ENCODE peak calls at places on chromosomes 7 and 10, in six cellular contexts. V, I, T, W, H and C are unnamed samples.

GRCh38 chr7:81887098-81887497 is 117.3 kb upstream of the HGF start:
- DNase-seq in W (no peak), V (no peak), I (no peak), H (no peak), T (no peak), C (no peak)

GRCh38 chr7:135950429-135950828 is 26.7 kb downstream of the MTPN start:
- DNase-seq in V (no peak), W (no peak), I (no peak), H (no peak), T (no peak), C (no peak)

GRCh38 chr7:22725585-22725984 is 1.4 kb upstream of the IL6 start:
- DNase-seq in V (no peak), T (no peak), H (no peak), I (no peak), W (no peak), C (no peak)

GRCh38 chr7:77200542-77200941 is 923 bp upstream of the FGL2 start:
- DNase-seq in W (no peak), T (no peak), I (no peak), H (no peak), V (no peak), C (no peak)

GRCh38 chr10:62250594-62251198 is 17.9 kb downstream of the RTKN2 start:
- DNase-seq in H (no peak), I (no peak), V (peak), T (no peak), W (no peak), C (no peak)

GRCh38 chr10:22714524-22715289 is at the start of gene PIP4K2A:
- DNase-seq in T (peak), W (peak), V (peak), I (peak), H (peak), C (peak)

GRCh38 chr10:110357252-110357780 is 52.6 kb upstream of the SMNDC1 start:
- DNase-seq in T (peak), H (no peak), I (no peak), V (peak), W (peak), C (no peak)

GRCh38 chr10:71059059-71059818 is 153.1 kb upstream of the UNC5B start:
- DNase-seq in W (no peak), H (peak), V (no peak), T (no peak), I (no peak), C (no peak)

GRCh38 chr7:132059141-132059540 is 502.7 kb upstream of the PODXL start:
- DNase-seq in W (no peak), H (no peak), T (no peak), I (no peak), V (peak), C (no peak)

GRCh38 chr10:22243321-22243720 is 25.5 kb upstream of the EBLN1 start:
- DNase-seq in W (no peak), I (no peak), V (no peak), H (no peak), T (no peak), C (no peak)

GRCh38 chr7:19442016-19442785 is 266.6 kb downstream of the POLR1F start:
- DNase-seq in W (no peak), H (no peak), V (peak), I (no peak), T (no peak), C (no peak)

GRCh38 chr7:147605326-147605725 is 985.2 kb upstream of the C7orf33 start:
- DNase-seq in T (no peak), H (no peak), I (no peak), W (no peak), V (no peak), C (no peak)

GRCh38 chr7:42739591-42739990 is 172.3 kb downstream of the C7orf25 start:
- DNase-seq in T (no peak), V (no peak), H (peak), W (peak), I (no peak), C (no peak)

GRCh38 chr7:29564455-29565185 is 985 bp downstream of the PRR15 start:
- DNase-seq in W (no peak), V (peak), T (no peak), H (peak), I (peak), C (no peak)

GRCh38 chr7:112159346-112159745 is 46.9 kb downstream of the DOCK4 start:
- DNase-seq in W (no peak), V (no peak), I (no peak), T (no peak), H (no peak), C (no peak)

GRCh38 chr7:111362660-111363059 is 199.6 kb downstream of the IMMP2L start:
- DNase-seq in T (no peak), I (no peak), W (no peak), H (no peak), V (peak), C (no peak)

GRCh38 chr7:1060315-1061080 is 16.2 kb downstream of the GPR146 start:
- DNase-seq in T (no peak), H (peak), W (no peak), I (peak), V (no peak), C (no peak)
- H3K4me3 ChIP-seq in T (no peak), H (no peak), W (no peak), I (no peak), V (no peak), C (no peak)

DNA sequence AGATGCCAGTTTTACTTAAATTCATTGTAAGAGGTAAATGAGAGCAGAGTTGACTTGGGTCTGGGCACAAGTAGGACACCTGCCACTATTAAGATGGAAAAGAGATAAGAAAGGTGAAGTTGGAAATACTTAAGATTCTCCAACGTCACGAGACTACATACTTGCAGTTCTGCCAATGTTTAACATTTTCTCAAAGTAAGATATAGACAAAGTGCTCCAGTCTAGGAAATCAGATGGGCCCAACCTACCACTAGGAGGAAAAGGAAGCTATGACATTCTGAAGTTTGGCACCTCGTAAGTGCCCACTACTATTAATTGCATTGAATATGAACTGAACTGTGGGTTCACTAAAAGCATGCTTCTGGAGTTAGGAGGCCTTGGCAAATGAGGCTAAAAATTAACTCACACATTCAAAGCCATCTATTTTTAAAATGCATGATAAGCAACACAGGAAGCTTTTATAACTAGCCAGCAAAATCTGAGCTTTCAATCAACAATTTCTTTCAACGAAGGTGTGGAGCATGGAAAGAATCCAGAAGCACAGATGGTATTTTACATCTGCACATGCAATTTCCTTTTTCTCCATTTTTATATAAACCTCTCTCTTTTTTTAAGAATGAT is 149.7 kb downstream of the LRRTM3 start:
- DNase-seq in I (no peak), H (no peak), W (no peak), V (no peak), T (no peak), C (no peak)
- H3K27ac ChIP-seq in I (peak), H (peak), W (peak), V (no peak), T (no peak), C (no peak)

DNA sequence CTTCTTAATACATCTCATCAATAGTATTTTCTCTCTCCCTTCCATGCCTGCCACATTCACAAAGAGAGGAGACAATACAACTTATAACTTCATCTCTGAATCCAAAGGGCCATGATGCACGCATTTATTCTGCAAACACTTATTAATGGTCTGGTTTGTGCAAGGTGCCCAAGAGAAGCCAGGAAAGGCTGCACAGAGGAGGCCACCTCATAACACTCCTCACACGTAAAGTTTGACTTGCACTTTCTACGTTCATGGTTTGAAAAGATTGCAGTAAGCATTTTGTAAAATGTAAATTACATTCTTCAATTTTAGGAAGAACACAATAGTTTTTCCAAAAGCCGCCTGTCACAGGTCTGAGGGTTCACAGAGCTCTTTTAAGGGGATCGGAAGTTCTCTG is 1.2 kb upstream of the PALS2 start:
- DNase-seq in W (no peak), V (no peak), T (no peak), I (no peak), H (no peak), C (no peak)
- H3K4me3 ChIP-seq in W (peak), V (no peak), T (no peak), I (no peak), H (no peak), C (peak)

GRCh38 chr10:127337801-127338200 is 141.4 kb upstream of the INSYN2A start:
- DNase-seq in W (no peak), I (no peak), H (no peak), T (no peak), V (no peak), C (no peak)

GRCh38 chr10:127344346-127344745 is 148.0 kb upstream of the INSYN2A start:
- DNase-seq in W (no peak), T (no peak), H (no peak), I (no peak), V (no peak), C (no peak)

GRCh38 chr10:127332631-127333030 is 136.2 kb upstream of the INSYN2A start:
- DNase-seq in W (no peak), T (no peak), I (no peak), V (no peak), H (no peak), C (no peak)

GRCh38 chr10:127343831-127344230 is 147.4 kb upstream of the INSYN2A start:
- DNase-seq in W (no peak), H (no peak), T (no peak), I (no peak), V (no peak), C (no peak)

GRCh38 chr10:127338391-127339108 is 142.2 kb upstream of the INSYN2A start:
- DNase-seq in V (no peak), H (no peak), T (no peak), I (no peak), W (no peak), C (no peak)
- H3K27ac ChIP-seq in V (no peak), H (no peak), T (no peak), I (no peak), W (no peak), C (no peak)

DNA sequence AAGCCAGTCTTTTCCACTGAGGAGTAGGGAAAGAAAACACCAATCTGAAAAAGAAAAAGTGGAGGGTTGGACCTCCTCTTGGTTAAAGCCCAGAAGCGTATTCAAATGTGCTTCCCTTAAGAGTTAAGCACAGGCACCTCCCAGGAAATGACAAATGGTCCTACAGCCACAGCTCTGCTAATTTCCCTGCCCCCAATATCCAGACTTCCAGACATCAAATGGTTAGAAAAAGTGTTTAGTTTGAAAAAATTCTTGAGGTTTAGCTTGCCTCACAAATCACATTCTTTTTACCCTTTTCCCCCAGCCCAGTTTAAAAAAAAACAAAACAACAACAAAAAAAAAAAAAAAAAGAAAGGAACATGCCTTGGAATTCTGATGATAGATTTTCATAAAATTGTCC is 19.0 kb upstream of the COL1A2 start:
- DNase-seq in W (no peak), T (no peak), H (peak), V (peak), I (no peak), C (peak)
- H3K4me3 ChIP-seq in W (no peak), T (no peak), H (peak), V (no peak), I (no peak), C (no peak)

GRCh38 chr7:36286688-36287087 is 103.0 kb upstream of the ANLN start:
- DNase-seq in I (no peak), H (no peak), V (no peak), W (peak), T (no peak), C (no peak)
- H3K27ac ChIP-seq in I (peak), H (peak), V (no peak), W (peak), T (peak), C (peak)